ENCODE peak calls at places on chromosome 2, in six cellular contexts. One of them, this sample, is unnamed.
A peak's percentile ranks its signal among the peaks of the same experiment; 100 is the strongest.

GRCh38 chr2:162182395-162182794 is 30.3 kb upstream of the GCG start:
- DNase-seq in NCI-H2171 treated with DMSO at 0.1 percent for 48 hours: no peak
- DNase-seq in fibroblast of the conjunctiva: no peak
- DNase-seq in activated CD8-positive, alpha-beta memory T cell treated with anti-CD3 and anti-CD28 coated beads for 48 hours: no peak
- DNase-seq in NCI-H69: no peak
- DNase-seq in NCI-H1417: no peak
- DNase-seq in this sample: no peak

GRCh38 chr2:236214331-236214995 is 46.3 kb upstream of the GBX2 start:
- DNase-seq in activated CD8-positive, alpha-beta memory T cell treated with anti-CD3 and anti-CD28 coated beads for 48 hours: no peak
- DNase-seq in NCI-H1417: no peak
- DNase-seq in NCI-H69: no peak
- DNase-seq in fibroblast of the conjunctiva: no peak
- DNase-seq in NCI-H2171 treated with DMSO at 0.1 percent for 48 hours: no peak
- DNase-seq in this sample: no peak

GRCh38 chr2:9846554-9846953 is 3.3 kb downstream of the TAF1B start:
- DNase-seq in NCI-H2171 treated with DMSO at 0.1 percent for 48 hours: no peak
- DNase-seq in activated CD8-positive, alpha-beta memory T cell treated with anti-CD3 and anti-CD28 coated beads for 48 hours: no peak
- DNase-seq in fibroblast of the conjunctiva: no peak
- DNase-seq in NCI-H69: no peak
- DNase-seq in NCI-H1417: no peak
- DNase-seq in this sample: no peak

GRCh38 chr2:121095257-121096080 is 189.5 kb downstream of the TFCP2L1 start:
- DNase-seq in NCI-H69: peak; percentile 81
- DNase-seq in NCI-H1417: peak; percentile 83
- DNase-seq in activated CD8-positive, alpha-beta memory T cell treated with anti-CD3 and anti-CD28 coated beads for 48 hours: no peak
- DNase-seq in fibroblast of the conjunctiva: peak; percentile 52
- DNase-seq in NCI-H2171 treated with DMSO at 0.1 percent for 48 hours: no peak
- DNase-seq in this sample: peak; percentile 33

GRCh38 chr2:120842456-120843439 is 107.1 kb downstream of the GLI2 start:
- DNase-seq in NCI-H69: no peak
- DNase-seq in NCI-H1417: no peak
- DNase-seq in activated CD8-positive, alpha-beta memory T cell treated with anti-CD3 and anti-CD28 coated beads for 48 hours: no peak
- DNase-seq in fibroblast of the conjunctiva: no peak
- DNase-seq in NCI-H2171 treated with DMSO at 0.1 percent for 48 hours: no peak
- DNase-seq in this sample: no peak

GRCh38 chr2:23789012-23789411 is 137.9 kb downstream of the ATAD2B start:
- DNase-seq in NCI-H69: no peak
- DNase-seq in NCI-H1417: no peak
- DNase-seq in NCI-H2171 treated with DMSO at 0.1 percent for 48 hours: no peak
- DNase-seq in fibroblast of the conjunctiva: no peak
- DNase-seq in activated CD8-positive, alpha-beta memory T cell treated with anti-CD3 and anti-CD28 coated beads for 48 hours: no peak
- DNase-seq in this sample: no peak

GRCh38 chr2:149832256-149832655 is 244.7 kb upstream of the MMADHC start:
- DNase-seq in fibroblast of the conjunctiva: no peak
- DNase-seq in NCI-H69: no peak
- DNase-seq in NCI-H2171 treated with DMSO at 0.1 percent for 48 hours: no peak
- DNase-seq in NCI-H1417: no peak
- DNase-seq in activated CD8-positive, alpha-beta memory T cell treated with anti-CD3 and anti-CD28 coated beads for 48 hours: no peak
- DNase-seq in this sample: no peak

GRCh38 chr2:119012345-119013301 is 70.6 kb downstream of the MARCO start:
- DNase-seq in activated CD8-positive, alpha-beta memory T cell treated with anti-CD3 and anti-CD28 coated beads for 48 hours: no peak
- DNase-seq in NCI-H1417: no peak
- DNase-seq in NCI-H69: no peak
- DNase-seq in fibroblast of the conjunctiva: no peak
- DNase-seq in NCI-H2171 treated with DMSO at 0.1 percent for 48 hours: no peak
- DNase-seq in this sample: no peak

GRCh38 chr2:230749111-230749510 is 36.5 kb downstream of the CAB39 start:
- DNase-seq in fibroblast of the conjunctiva: no peak
- DNase-seq in NCI-H1417: no peak
- DNase-seq in NCI-H2171 treated with DMSO at 0.1 percent for 48 hours: no peak
- DNase-seq in NCI-H69: no peak
- DNase-seq in activated CD8-positive, alpha-beta memory T cell treated with anti-CD3 and anti-CD28 coated beads for 48 hours: no peak
- DNase-seq in this sample: no peak

GRCh38 chr2:177489719-177490301 is 97.2 kb downstream of the AGPS start:
- DNase-seq in NCI-H2171 treated with DMSO at 0.1 percent for 48 hours: peak; percentile 60
- DNase-seq in fibroblast of the conjunctiva: peak; percentile 22
- DNase-seq in NCI-H1417: peak; percentile 70
- DNase-seq in NCI-H69: peak; percentile 75
- DNase-seq in activated CD8-positive, alpha-beta memory T cell treated with anti-CD3 and anti-CD28 coated beads for 48 hours: no peak
- DNase-seq in this sample: no peak

GRCh38 chr2:55051026-55051866 is 995 bp upstream of the RTN4 start:
- DNase-seq in NCI-H69: peak; percentile 72
- DNase-seq in NCI-H2171 treated with DMSO at 0.1 percent for 48 hours: no peak
- DNase-seq in fibroblast of the conjunctiva: peak; percentile 97
- DNase-seq in activated CD8-positive, alpha-beta memory T cell treated with anti-CD3 and anti-CD28 coated beads for 48 hours: peak; percentile 3
- DNase-seq in NCI-H1417: peak; percentile 85
- DNase-seq in this sample: peak; percentile 96

GRCh38 chr2:240463274-240463865 is 27.9 kb downstream of the GPC1 start:
- DNase-seq in activated CD8-positive, alpha-beta memory T cell treated with anti-CD3 and anti-CD28 coated beads for 48 hours: no peak
- DNase-seq in fibroblast of the conjunctiva: no peak
- DNase-seq in NCI-H1417: no peak
- DNase-seq in NCI-H69: no peak
- DNase-seq in NCI-H2171 treated with DMSO at 0.1 percent for 48 hours: no peak
- DNase-seq in this sample: no peak

GRCh38 chr2:96241901-96242611 is 23.7 kb downstream of the TMEM127 start:
- DNase-seq in activated CD8-positive, alpha-beta memory T cell treated with anti-CD3 and anti-CD28 coated beads for 48 hours: peak; percentile 43
- DNase-seq in fibroblast of the conjunctiva: no peak
- DNase-seq in NCI-H2171 treated with DMSO at 0.1 percent for 48 hours: no peak
- DNase-seq in NCI-H1417: no peak
- DNase-seq in NCI-H69: no peak
- DNase-seq in this sample: peak; percentile 24

GRCh38 chr2:113979172-113980128 is 89.6 kb downstream of the ACTR3 start:
- DNase-seq in NCI-H69: no peak
- DNase-seq in NCI-H1417: no peak
- DNase-seq in activated CD8-positive, alpha-beta memory T cell treated with anti-CD3 and anti-CD28 coated beads for 48 hours: peak; percentile 70
- DNase-seq in fibroblast of the conjunctiva: no peak
- DNase-seq in NCI-H2171 treated with DMSO at 0.1 percent for 48 hours: no peak
- DNase-seq in this sample: no peak

GRCh38 chr2:8927510-8928456 is 75.7 kb downstream of the MBOAT2 start:
- DNase-seq in NCI-H1417: no peak
- DNase-seq in NCI-H2171 treated with DMSO at 0.1 percent for 48 hours: no peak
- DNase-seq in fibroblast of the conjunctiva: no peak
- DNase-seq in activated CD8-positive, alpha-beta memory T cell treated with anti-CD3 and anti-CD28 coated beads for 48 hours: no peak
- DNase-seq in NCI-H69: no peak
- DNase-seq in this sample: no peak

GRCh38 chr2:143161982-143162837 is 33.0 kb downstream of the ARHGAP15 start:
- DNase-seq in NCI-H69: peak; percentile 24
- DNase-seq in NCI-H2171 treated with DMSO at 0.1 percent for 48 hours: peak; percentile 90
- DNase-seq in NCI-H1417: peak; percentile 77
- DNase-seq in fibroblast of the conjunctiva: peak; percentile 45
- DNase-seq in activated CD8-positive, alpha-beta memory T cell treated with anti-CD3 and anti-CD28 coated beads for 48 hours: no peak
- DNase-seq in this sample: no peak

GRCh38 chr2:193502363-193503035 is 1307.8 kb upstream of the TMEFF2 start:
- DNase-seq in NCI-H1417: no peak
- DNase-seq in fibroblast of the conjunctiva: no peak
- DNase-seq in NCI-H69: no peak
- DNase-seq in NCI-H2171 treated with DMSO at 0.1 percent for 48 hours: no peak
- DNase-seq in activated CD8-positive, alpha-beta memory T cell treated with anti-CD3 and anti-CD28 coated beads for 48 hours: no peak
- DNase-seq in this sample: no peak

GRCh38 chr2:235171511-235172130 is 219.8 kb downstream of the SH3BP4 start:
- DNase-seq in fibroblast of the conjunctiva: peak; percentile 56
- DNase-seq in NCI-H1417: peak; percentile 35
- DNase-seq in NCI-H69: peak; percentile 31
- DNase-seq in activated CD8-positive, alpha-beta memory T cell treated with anti-CD3 and anti-CD28 coated beads for 48 hours: no peak
- DNase-seq in NCI-H2171 treated with DMSO at 0.1 percent for 48 hours: no peak
- DNase-seq in this sample: peak; percentile 14

GRCh38 chr2:102106133-102106556 is 36.4 kb upstream of the IL1R1 start:
- DNase-seq in activated CD8-positive, alpha-beta memory T cell treated with anti-CD3 and anti-CD28 coated beads for 48 hours: no peak
- DNase-seq in NCI-H2171 treated with DMSO at 0.1 percent for 48 hours: no peak
- DNase-seq in fibroblast of the conjunctiva: peak; percentile 70
- DNase-seq in NCI-H69: no peak
- DNase-seq in NCI-H1417: no peak
- DNase-seq in this sample: no peak

GRCh38 chr2:102041351-102041750 is 49.6 kb downstream of the IL1R2 start:
- DNase-seq in NCI-H69: no peak
- DNase-seq in fibroblast of the conjunctiva: no peak
- DNase-seq in NCI-H1417: no peak
- DNase-seq in activated CD8-positive, alpha-beta memory T cell treated with anti-CD3 and anti-CD28 coated beads for 48 hours: no peak
- DNase-seq in NCI-H2171 treated with DMSO at 0.1 percent for 48 hours: no peak
- DNase-seq in this sample: no peak

GRCh38 chr2:129465045-129465444 is 514.4 kb upstream of the RAB6C start:
- DNase-seq in NCI-H2171 treated with DMSO at 0.1 percent for 48 hours: no peak
- DNase-seq in NCI-H1417: no peak
- DNase-seq in activated CD8-positive, alpha-beta memory T cell treated with anti-CD3 and anti-CD28 coated beads for 48 hours: no peak
- DNase-seq in fibroblast of the conjunctiva: no peak
- DNase-seq in NCI-H69: no peak
- DNase-seq in this sample: no peak

GRCh38 chr2:121196132-121196848 is 88.7 kb downstream of the TFCP2L1 start:
- DNase-seq in NCI-H1417: no peak
- DNase-seq in activated CD8-positive, alpha-beta memory T cell treated with anti-CD3 and anti-CD28 coated beads for 48 hours: no peak
- DNase-seq in fibroblast of the conjunctiva: no peak
- DNase-seq in NCI-H2171 treated with DMSO at 0.1 percent for 48 hours: no peak
- DNase-seq in NCI-H69: peak; percentile 53
- DNase-seq in this sample: no peak

GRCh38 chr2:62447411-62447810 is 58.6 kb downstream of the TMEM17 start:
- DNase-seq in fibroblast of the conjunctiva: no peak
- DNase-seq in NCI-H1417: no peak
- DNase-seq in activated CD8-positive, alpha-beta memory T cell treated with anti-CD3 and anti-CD28 coated beads for 48 hours: no peak
- DNase-seq in NCI-H2171 treated with DMSO at 0.1 percent for 48 hours: no peak
- DNase-seq in NCI-H69: no peak
- DNase-seq in this sample: no peak

GRCh38 chr2:74849228-74849892 is 15.4 kb downstream of the HK2 start:
- DNase-seq in NCI-H1417: no peak
- DNase-seq in fibroblast of the conjunctiva: no peak
- DNase-seq in activated CD8-positive, alpha-beta memory T cell treated with anti-CD3 and anti-CD28 coated beads for 48 hours: no peak
- DNase-seq in NCI-H69: no peak
- DNase-seq in NCI-H2171 treated with DMSO at 0.1 percent for 48 hours: no peak
- DNase-seq in this sample: no peak

GRCh38 chr2:24815171-24815570 is 21.9 kb downstream of the CENPO start:
- DNase-seq in NCI-H1417: no peak
- DNase-seq in NCI-H69: no peak
- DNase-seq in NCI-H2171 treated with DMSO at 0.1 percent for 48 hours: no peak
- DNase-seq in fibroblast of the conjunctiva: no peak
- DNase-seq in activated CD8-positive, alpha-beta memory T cell treated with anti-CD3 and anti-CD28 coated beads for 48 hours: no peak
- DNase-seq in this sample: no peak

This sample was measured in amniotic stem cell.